ENCODE peak calls at places on chromosomes 6 and 20, in four cellular contexts. I, G, C and S are unnamed samples.

GRCh38 chr20:63626424-63627128 is at the start of gene GMEB2:
- DNase-seq in I (peak), G (peak), C (peak), S (peak)

GRCh38 chr20:4573564-4574355 is 147.9 kb upstream of the PRND start:
- DNase-seq in I (peak), G (no peak), C (peak), S (no peak)

GRCh38 chr6:15457903-15458530 is 204.8 kb downstream of the DTNBP1 start:
- DNase-seq in I (no peak), G (no peak), C (no peak), S (peak)

GRCh38 chr6:119119989-119120388 is 41.5 kb upstream of the FAM184A start:
- DNase-seq in I (peak), G (no peak), C (peak), S (no peak)

GRCh38 chr6:134512946-134513345 is 195.0 kb upstream of the SGK1 start:
- DNase-seq in I (peak), G (no peak), C (no peak), S (no peak)

GRCh38 chr20:59004763-59005522 is 2.1 kb downstream of the CTSZ start:
- DNase-seq in I (no peak), G (peak), C (no peak), S (peak)

GRCh38 chr6:170256641-170257040 is 34.2 kb downstream of the DLL1 start:
- DNase-seq in I (no peak), G (no peak), C (no peak), S (no peak)

GRCh38 chr6:393391-394221 is 2.1 kb downstream of the IRF4 start:
- DNase-seq in I (no peak), G (peak), C (no peak), S (peak)

GRCh38 chr6:53300656-53301551 is 47.8 kb downstream of the ELOVL5 start:
- DNase-seq in I (peak), G (no peak), C (no peak), S (no peak)

GRCh38 chr20:48986899-48987298 is 59.2 kb upstream of the CSE1L start:
- DNase-seq in I (no peak), G (no peak), C (peak), S (no peak)

GRCh38 chr6:15266423-15266996 is 20.6 kb downstream of the JARID2 start:
- DNase-seq in I (peak), G (peak), C (peak), S (peak)

GRCh38 chr20:14732996-14733395 is 395.6 kb upstream of the FLRT3 start:
- DNase-seq in I (no peak), G (no peak), C (no peak), S (no peak)

GRCh38 chr20:57619053-57619831 is 984 bp downstream of the ZBP1 start:
- DNase-seq in I (no peak), G (peak), C (no peak), S (peak)

GRCh38 chr6:23175391-23175790 is 606.0 kb downstream of the HDGFL1 start:
- DNase-seq in I (peak), G (no peak), C (peak), S (no peak)

GRCh38 chr20:25390538-25391528 is at the start of gene ABHD12:
- DNase-seq in I (peak), G (peak), C (peak), S (peak)

GRCh38 chr20:4369798-4370124 is 351.9 kb upstream of the PRND start:
- DNase-seq in I (no peak), G (peak), C (no peak), S (peak)

GRCh38 chr6:144725731-144726522 is 440.8 kb downstream of the UTRN start:
- DNase-seq in I (no peak), G (no peak), C (no peak), S (peak)

GRCh38 chr6:7534192-7534591 is 7.3 kb upstream of the DSP start:
- DNase-seq in I (no peak), G (no peak), C (no peak), S (no peak)

GRCh38 chr6:133553652-133554051 is 312.5 kb downstream of the EYA4 start:
- DNase-seq in I (peak), G (peak), C (peak), S (peak)

GRCh38 chr6:133635447-133635846 is 253.5 kb upstream of the TCF21 start:
- DNase-seq in I (no peak), G (no peak), C (no peak), S (no peak)

GRCh38 chr6:100880149-100880900 is 804 bp downstream of the ASCC3 start:
- DNase-seq in I (no peak), G (no peak), C (peak), S (no peak)

GRCh38 chr6:137981758-137982157 is 114.7 kb downstream of the TNFAIP3 start:
- DNase-seq in I (no peak), G (no peak), C (no peak), S (no peak)

GRCh38 chr6:33212857-33213165 is 4.5 kb downstream of the RING1 start:
- DNase-seq in I (no peak), G (no peak), C (peak), S (no peak)
- H3K4me3 ChIP-seq in I (peak), G (no peak), C (peak), S (no peak)

GRCh38 chr6:97812940-97813339 is 529.9 kb upstream of the MMS22L start:
- DNase-seq in I (no peak), G (no peak), C (peak), S (no peak)
- TF ChIP-seq CTCF in I (no peak), G (no peak), C (no peak), S (no peak)

GRCh38 chr6:87152528-87152950 is 2.8 kb upstream of the ZNF292 start:
- DNase-seq in I (peak), G (no peak), C (peak), S (peak)

GRCh38 chr6:87154641-87155271 is 609 bp upstream of the ZNF292 start:
- DNase-seq in I (peak), G (peak), C (peak), S (peak)

GRCh38 chr6:87155272-87155919 is at the start of gene ZNF292:
- DNase-seq in I (peak), G (peak), C (peak), S (peak)

GRCh38 chr6:87151786-87152527 is 3.4 kb upstream of the ZNF292 start:
- DNase-seq in I (peak), G (peak), C (peak), S (peak)

DNA sequence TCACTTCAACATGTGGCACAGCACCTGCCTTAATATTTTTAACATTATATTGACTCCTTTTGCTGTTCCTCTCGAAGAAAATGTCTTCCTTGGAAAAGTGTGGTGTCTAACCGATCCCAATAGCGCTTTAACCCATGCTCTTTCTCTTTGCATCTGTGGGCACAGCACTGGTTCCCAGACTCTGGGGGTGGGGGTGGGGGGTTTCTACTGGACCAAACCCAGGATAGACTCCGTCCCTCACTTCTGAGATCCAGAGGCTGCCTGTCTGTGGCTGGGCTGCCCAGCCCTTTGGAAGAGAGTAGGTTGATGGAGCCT is 3.9 kb upstream of the ZNF292 start:
- DNase-seq in I (no peak), G (no peak), C (no peak), S (no peak)
- H3K4me3 ChIP-seq in I (peak), G (peak), C (peak), S (peak)

GRCh38 chr6:115969207-115969929 is 91.3 kb downstream of the FRK start:
- DNase-seq in I (peak), G (no peak), C (peak), S (no peak)
- TF ChIP-seq CTCF in I (no peak), G (no peak), C (no peak), S (no peak)

DNA sequence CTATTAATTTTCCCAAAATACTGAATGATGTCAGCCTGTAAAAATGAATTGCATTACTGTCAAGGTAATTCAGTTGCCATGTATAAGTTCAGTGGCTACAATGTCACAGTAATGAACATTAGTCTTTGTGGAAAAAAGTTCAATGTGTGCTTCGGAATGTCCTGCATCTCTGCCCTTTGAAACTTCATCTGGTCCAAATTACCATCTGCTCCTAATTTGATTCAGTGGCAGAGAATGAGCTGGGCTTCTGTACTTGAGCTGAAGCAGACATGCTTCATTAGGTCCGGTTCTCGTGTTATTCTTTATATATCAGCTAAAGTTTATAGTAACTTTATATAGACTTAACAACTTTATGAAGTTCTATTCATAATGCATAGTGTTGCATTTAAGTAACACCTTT is 567.4 kb downstream of the COL12A1 start:
- DNase-seq in I (no peak), G (no peak), C (no peak), S (no peak)
- H3K4me3 ChIP-seq in I (no peak), G (no peak), C (no peak), S (no peak)

GRCh38 chr6:13412639-13413465 is 74.5 kb downstream of the GFOD1 start:
- DNase-seq in I (no peak), G (no peak), C (no peak), S (no peak)

GRCh38 chr6:13415276-13415675 is 72.1 kb downstream of the GFOD1 start:
- DNase-seq in I (no peak), G (no peak), C (no peak), S (no peak)

GRCh38 chr6:13413466-13413862 is 73.9 kb downstream of the GFOD1 start:
- DNase-seq in I (peak), G (no peak), C (peak), S (no peak)

GRCh38 chr6:13412211-13412610 is 75.2 kb downstream of the GFOD1 start:
- DNase-seq in I (no peak), G (no peak), C (no peak), S (no peak)

GRCh38 chr6:13413906-13414555 is 73.4 kb downstream of the GFOD1 start:
- DNase-seq in I (peak), G (no peak), C (peak), S (no peak)
- TF ChIP-seq CTCF in I (no peak), G (no peak), C (no peak), S (no peak)

GRCh38 chr20:51562027-51562333 is 19.5 kb upstream of the NFATC2 start:
- DNase-seq in I (peak), G (no peak), C (peak), S (no peak)

GRCh38 chr20:51562334-51563140 is 20.0 kb upstream of the NFATC2 start:
- DNase-seq in I (peak), G (no peak), C (peak), S (no peak)

GRCh38 chr20:51565298-51565697 is 22.8 kb upstream of the NFATC2 start:
- DNase-seq in I (no peak), G (no peak), C (no peak), S (no peak)

GRCh38 chr20:51563141-51563596 is 20.6 kb upstream of the NFATC2 start:
- DNase-seq in I (no peak), G (no peak), C (peak), S (no peak)

DNA sequence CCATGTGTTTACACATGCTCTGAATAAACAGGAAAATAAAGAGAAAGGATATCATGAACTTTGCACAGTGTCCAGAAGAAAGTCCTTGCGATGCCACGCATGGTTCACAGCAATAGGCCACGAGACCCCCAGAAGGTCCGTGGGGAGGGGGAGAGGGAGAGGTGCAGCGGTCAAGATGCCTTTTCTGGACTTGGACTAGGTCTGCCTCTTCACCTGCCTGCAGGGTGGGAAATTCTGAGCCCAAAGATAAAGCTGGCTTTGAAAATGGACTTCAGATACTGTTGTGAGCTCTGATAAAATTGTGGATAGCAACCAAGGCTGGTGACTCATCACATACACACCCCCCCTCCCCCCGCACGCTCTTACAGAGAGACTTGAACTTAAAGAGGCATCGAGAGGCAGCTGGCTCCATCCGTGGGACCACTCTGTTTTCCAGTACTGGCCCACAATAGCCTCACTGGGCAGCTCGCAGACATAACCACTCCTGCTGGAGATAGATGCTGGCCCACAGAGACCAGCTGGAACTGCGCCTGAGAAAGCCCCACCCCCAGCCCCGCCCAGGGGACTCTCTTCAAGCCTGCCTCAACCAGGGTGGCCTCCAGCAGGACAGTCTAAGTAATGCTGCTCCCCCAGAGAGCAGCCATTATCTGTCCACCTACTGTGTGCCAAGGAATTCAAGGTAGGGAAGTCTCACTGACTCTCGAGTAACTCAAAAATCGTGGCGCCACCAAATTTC is 21.2 kb upstream of the NFATC2 start:
- DNase-seq in I (peak), G (no peak), C (peak), S (peak)
- H3K4me3 ChIP-seq in I (no peak), G (no peak), C (peak), S (no peak)